ENCODE peak calls at places on chromosome X, in nine cellular contexts. L is upper lobe of left lung, H is A549, T is transverse colon, D is H1, X is stomach, U is suprapubic skin, I is SK-N-SH, R is tibial nerve. C is an unnamed sample.

GRCh38 chrX:150692296-150692695 is 900 bp upstream of the MTMR1 start:
- DNase-seq in H (no peak), X (no peak), R (no peak), T (no peak), D (no peak), L (no peak), U (no peak), I (peak; percentile 12), C (no peak)

GRCh38 chrX:112841114-112841819 is 636 bp upstream of the AMOT start:
- DNase-seq in T (peak; percentile 88), X (peak; percentile 83), D (peak; percentile 50), H (peak; percentile 81), L (peak; percentile 88), R (peak; percentile 75), I (peak; percentile 86), U (peak; percentile 85), C (peak; percentile 86)

GRCh38 chrX:123993326-123993725 is 31.8 kb downstream of the STAG2 start:
- DNase-seq in L (no peak), T (no peak), U (no peak), R (no peak), H (no peak), I (no peak), D (no peak), X (no peak), C (no peak)

GRCh38 chrX:115571712-115572111 is 10.7 kb downstream of the PLS3 start:
- DNase-seq in I (no peak), H (no peak), R (no peak), L (no peak), U (no peak), T (no peak), X (no peak), D (no peak), C (no peak)

GRCh38 chrX:107775000-107775733 is 420 bp downstream of the TSC22D3 start:
- DNase-seq in R (no peak), L (no peak), D (no peak), U (no peak), I (no peak), H (no peak), T (peak; percentile 15), X (no peak), C (no peak)

GRCh38 chrX:26557691-26558321 is 341.8 kb downstream of the MAGEB5 start:
- DNase-seq in U (peak; percentile 50), R (no peak), H (no peak), D (no peak), X (no peak), T (no peak), I (no peak), L (no peak), C (peak; percentile 9)

GRCh38 chrX:120750381-120750780 is 120.5 kb upstream of the C1GALT1C1 start:
- DNase-seq in X (no peak), L (no peak), I (no peak), H (no peak), U (no peak), R (no peak), T (no peak), D (no peak), C (no peak)

GRCh38 chrX:154800508-154801207 is 4.6 kb downstream of the MPP1 start:
- DNase-seq in T (no peak), X (no peak), L (no peak), H (no peak), R (no peak), I (no peak), D (no peak), U (no peak), C (no peak)

GRCh38 chrX:84865113-84865512 is 138.6 kb upstream of the APOOL start:
- DNase-seq in L (no peak), T (no peak), R (no peak), U (no peak), D (no peak), I (no peak), X (no peak), H (no peak), C (no peak)

GRCh38 chrX:74606342-74606741 is 8.1 kb downstream of the RLIM start:
- DNase-seq in H (no peak), U (no peak), X (no peak), I (no peak), L (no peak), R (no peak), T (no peak), D (no peak), C (no peak)

GRCh38 chrX:71607488-71607887 is 10.8 kb downstream of the CXCR3 start:
- DNase-seq in D (no peak), I (no peak), T (no peak), R (no peak), H (no peak), X (no peak), U (no peak), L (no peak), C (no peak)

GRCh38 chrX:71604796-71605568 is 13.3 kb downstream of the CXCR3 start:
- DNase-seq in D (no peak), R (no peak), U (no peak), H (no peak), L (no peak), T (no peak), I (no peak), X (no peak), C (no peak)

GRCh38 chrX:71604141-71604540 is 14.2 kb downstream of the CXCR3 start:
- DNase-seq in D (no peak), X (no peak), I (no peak), U (no peak), H (no peak), T (no peak), R (no peak), L (no peak), C (no peak)

GRCh38 chrX:71609095-71609750 is 9.1 kb downstream of the CXCR3 start:
- DNase-seq in L (no peak), X (no peak), I (no peak), H (no peak), T (no peak), U (no peak), D (no peak), R (no peak), C (no peak)

DNA sequence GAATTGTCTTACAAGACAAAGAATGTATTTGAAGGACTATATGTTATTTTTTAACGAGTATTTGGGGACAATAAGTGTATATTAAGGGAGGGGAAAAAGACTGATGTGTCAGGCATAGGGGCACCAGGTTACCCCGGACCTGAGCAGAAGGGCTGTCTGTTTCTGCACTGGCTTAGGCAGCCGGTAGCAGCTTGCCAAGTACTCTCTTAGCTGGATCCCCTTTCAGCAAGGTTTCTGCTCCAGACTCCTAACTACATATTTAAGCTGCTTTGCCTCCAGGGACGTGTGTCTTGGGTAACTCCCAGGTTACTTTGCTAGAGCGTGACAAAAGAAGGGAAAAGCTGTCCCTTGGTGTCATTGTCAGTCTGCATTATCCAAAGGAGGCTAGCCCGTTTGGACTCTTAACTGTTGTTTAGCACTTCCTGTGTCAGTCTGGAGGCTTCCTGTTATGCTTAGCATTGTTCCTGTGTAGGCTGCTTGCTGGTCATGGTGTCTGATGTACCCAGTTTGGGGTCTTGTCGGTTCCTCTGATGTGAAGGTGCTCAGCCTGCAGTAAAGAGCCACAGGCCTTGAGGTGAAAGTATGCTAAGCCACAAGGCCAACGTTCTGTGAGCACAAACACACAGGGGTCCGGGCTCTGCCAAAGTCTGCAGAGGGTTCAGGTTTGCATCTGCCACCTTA is 11.6 kb downstream of the CXCR3 start:
- DNase-seq in U (no peak), L (no peak), T (no peak), R (no peak), X (no peak), D (no peak), I (no peak), H (no peak), C (no peak)
- H3K9me3 ChIP-seq in U (no peaks in the 10 kb centered on the region), L (no peaks in the 10 kb centered on the region), T (no peaks in the 10 kb centered on the region), R (no peaks in the 10 kb centered on the region), X (no peaks in the 10 kb centered on the region), D (no peaks in the 10 kb centered on the region), I (no peaks in the 10 kb centered on the region), H (peaks cover 7% of the 10 kb centered on the region), C (no peaks in the 10 kb centered on the region)

DNA sequence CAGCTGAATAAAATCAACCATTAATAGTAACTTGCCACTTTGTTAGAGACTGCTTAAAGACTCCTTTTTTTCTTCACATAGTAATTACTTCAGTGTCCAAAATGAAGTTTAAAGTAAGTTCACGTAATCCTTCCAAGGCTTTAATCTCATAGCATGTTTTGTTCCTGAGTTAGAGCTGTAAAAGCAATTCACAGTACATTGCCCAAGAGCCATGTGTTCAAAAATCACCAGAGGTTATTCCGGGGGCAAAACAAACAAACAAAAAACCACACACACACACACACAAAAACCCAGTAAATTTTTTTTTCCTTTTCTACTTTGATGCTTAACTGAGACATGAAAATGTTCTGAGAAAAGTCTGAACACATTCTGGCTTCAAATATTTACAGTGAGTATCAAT is 6.1 kb downstream of the GPR82 start:
- DNase-seq in H (no peak), R (no peak), L (no peak), T (no peak), I (no peak), U (no peak), D (no peak), X (no peak), C (no peak)
- TF ChIP-seq EP300 in H (no peak), R (no peak), L (no peak), T (no peak), I (no peak), U (no peak), D (no peak), X (no peak), C (no peak)

GRCh38 chrX:47960400-47960799 is 43.4 kb downstream of the ZNF182 start:
- DNase-seq in D (no peak), U (no peak), T (no peak), I (no peak), L (peak; percentile 25), H (no peak), X (no peak), R (no peak), C (no peak)

GRCh38 chrX:47956016-47956415 is 47.8 kb downstream of the ZNF182 start:
- DNase-seq in T (no peak), X (no peak), D (no peak), L (no peak), U (no peak), I (no peak), H (no peak), R (no peak), C (no peak)

DNA sequence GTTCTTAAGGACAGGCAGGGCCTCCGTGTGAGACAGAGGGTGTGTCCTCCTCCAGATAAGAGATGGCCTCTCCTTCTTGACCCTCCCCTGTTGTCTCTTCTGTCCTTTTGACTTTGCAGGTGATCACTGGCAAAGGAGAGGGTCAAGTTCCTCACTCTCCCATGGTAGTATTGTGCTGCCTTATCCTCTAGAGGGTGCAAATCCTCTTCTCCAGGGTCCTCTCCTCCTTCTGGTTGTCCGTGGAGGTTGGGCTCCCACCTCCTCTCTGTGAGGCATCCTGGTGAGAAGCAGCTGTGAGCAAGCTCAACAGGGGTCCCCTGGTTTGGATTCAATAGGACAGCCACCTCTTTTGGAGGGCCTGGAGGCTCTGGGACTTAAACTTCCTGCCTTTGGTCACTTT is 44.8 kb downstream of the ZNF182 start:
- DNase-seq in D (no peak), L (no peak), R (no peak), U (no peak), I (peak; percentile 36), H (no peak), T (no peak), X (no peak), C (no peak)
- TF ChIP-seq CTCF in D (peak; percentile 5), L (no peak), R (no peak), U (no peak), I (no peak), H (no peak), T (no peak), X (no peak), C (no peak)

DNA sequence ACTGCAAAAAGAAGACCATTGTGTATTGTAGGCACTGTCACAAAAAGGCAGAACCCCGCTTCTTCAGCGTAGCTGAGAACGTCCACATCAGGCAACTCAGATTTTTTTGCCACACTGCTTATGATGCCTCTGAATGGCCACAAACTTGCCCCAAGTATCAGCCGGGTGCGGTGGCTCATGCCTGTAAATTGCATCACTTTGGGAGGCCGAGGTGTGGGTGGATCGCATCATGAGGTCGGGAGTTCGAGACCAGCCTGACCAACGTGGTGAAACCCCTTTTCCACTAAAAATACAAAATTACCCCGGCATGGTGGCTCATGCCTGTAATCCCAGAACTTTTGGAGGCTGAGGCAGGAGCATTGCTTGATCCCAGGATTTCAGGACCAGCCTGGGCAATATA is 14.9 kb upstream of the IL3RA start:
- DNase-seq in U (no peak), R (no peak), D (no peak), I (no peak), H (no peak), T (no peak), X (no peak), L (no peak), C (no peak)
- H3K9me3 ChIP-seq in U (no peaks in the 10 kb centered on the region), R (no peaks in the 10 kb centered on the region), D (no peaks in the 10 kb centered on the region), I (no peaks in the 10 kb centered on the region), H (no peaks in the 10 kb centered on the region), T (no peaks in the 10 kb centered on the region), X (no peaks in the 10 kb centered on the region), L (no peaks in the 10 kb centered on the region), C (no peaks in the 10 kb centered on the region)